ENCODE peak calls at places on chromosome 3, in seven cellular contexts. W is lower lobe of right lung, C is mesendoderm, U is uterus, F is astrocyte, D is adrenal gland, I is aorta. Z is an unnamed sample.
A peak's percentile ranks its signal among the peaks of the same experiment; 100 is the strongest.

GRCh38 chr3:155870945-155871745 is 695 bp downstream of the GMPS start:
- DNase-seq in I (peak; percentile 75), C (peak; percentile 52), W (peak; percentile 71), F (no peak), U (peak; percentile 50), D (peak; percentile 68), Z (peak; percentile 61)

GRCh38 chr3:38627956-38628355 is 21.5 kb downstream of the SCN5A start:
- DNase-seq in U (no peak), I (no peak), D (no peak), F (no peak), C (peak; percentile 76), W (no peak), Z (no peak)

GRCh38 chr3:194386066-194386465 is 13.0 kb downstream of the GP5 start:
- DNase-seq in D (no peak), C (no peak), F (no peak), U (no peak), I (no peak), W (no peak), Z (no peak)

GRCh38 chr3:184766555-184767261 is 45.3 kb upstream of the VPS8 start:
- DNase-seq in W (no peak), F (no peak), U (no peak), C (peak; percentile 74), D (no peak), I (peak; percentile 6), Z (no peak)

GRCh38 chr3:184371570-184372018 is 6.4 kb downstream of the THPO start:
- DNase-seq in D (peak; percentile 92), U (peak; percentile 79), C (peak; percentile 93), W (peak; percentile 83), F (peak; percentile 71), I (peak; percentile 87), Z (peak; percentile 73)

GRCh38 chr3:39183231-39184080 is 8.9 kb downstream of the XIRP1 start:
- DNase-seq in C (no peak), D (no peak), U (no peak), F (no peak), W (peak; percentile 37), I (no peak), Z (no peak)

GRCh38 chr3:13164893-13165492 is 91.8 kb upstream of the IQSEC1 start:
- DNase-seq in I (no peak), C (no peak), U (no peak), D (no peak), W (no peak), F (no peak), Z (no peak)

GRCh38 chr3:193418576-193419373 is 40.2 kb upstream of the ATP13A5 start:
- DNase-seq in F (no peak), U (no peak), D (no peak), I (no peak), W (no peak), C (no peak), Z (no peak)

GRCh38 chr3:155481089-155481488 is 187.6 kb upstream of the STRIT1 start:
- DNase-seq in C (no peak), I (no peak), D (no peak), U (no peak), F (no peak), W (no peak), Z (no peak)

GRCh38 chr3:124915254-124915653 is 19.3 kb downstream of the MUC13 start:
- DNase-seq in C (no peak), I (no peak), F (no peak), U (no peak), D (no peak), W (no peak), Z (no peak)

GRCh38 chr3:19012846-19013245 is 135.5 kb upstream of the KCNH8 start:
- DNase-seq in F (no peak), C (no peak), U (no peak), I (no peak), D (no peak), W (no peak), Z (no peak)

GRCh38 chr3:66534304-66534703 is 33.5 kb upstream of the LRIG1 start:
- DNase-seq in C (peak; percentile 83), U (no peak), I (no peak), F (no peak), W (no peak), D (no peak), Z (no peak)

GRCh38 chr3:49790626-49791411 is 4.5 kb upstream of the IP6K1 start:
- DNase-seq in I (peak; percentile 19), W (no peak), U (no peak), C (no peak), F (no peak), D (no peak), Z (no peak)

GRCh38 chr3:42652611-42653302 is 740 bp upstream of the ZBTB47 start:
- DNase-seq in C (peak; percentile 67), F (peak; percentile 74), I (peak; percentile 85), D (peak; percentile 73), U (peak; percentile 63), W (peak; percentile 79), Z (peak; percentile 53)

GRCh38 chr3:78846688-78847087 is 921.1 kb downstream of the ROBO1 start:
- DNase-seq in U (no peak), F (peak; percentile 92), W (no peak), C (no peak), I (no peak), D (no peak), Z (no peak)

GRCh38 chr3:55434789-55435188 is 52.3 kb downstream of the WNT5A start:
- DNase-seq in W (peak; percentile 55), F (no peak), I (no peak), U (no peak), C (peak; percentile 65), D (peak; percentile 13), Z (no peak)

GRCh38 chr3:188351648-188352047 is 197.7 kb downstream of the LPP start:
- DNase-seq in I (no peak), U (no peak), D (no peak), W (no peak), C (no peak), F (no peak), Z (no peak)

DNA sequence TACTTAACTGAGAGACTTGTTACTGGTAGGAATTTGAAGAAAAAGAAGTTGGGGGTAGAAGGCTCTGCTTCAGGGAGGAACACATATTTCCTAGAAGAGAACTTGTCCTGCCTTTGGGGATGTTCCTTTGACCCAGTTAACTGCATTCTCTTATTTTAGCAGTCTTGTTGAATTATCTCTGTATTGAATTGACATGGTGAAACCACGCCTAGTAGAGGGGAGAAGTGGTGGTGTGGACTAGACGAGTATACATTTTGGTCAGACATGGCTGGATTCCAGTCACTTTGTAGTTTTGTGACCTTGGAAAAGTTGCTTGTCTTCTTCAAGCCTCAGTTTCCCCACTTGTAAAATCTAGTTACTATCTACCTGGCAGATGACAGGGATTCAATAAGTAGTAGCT is 87.8 kb downstream of the FNDC3B start:
- DNase-seq in C (no peak), F (no peak), D (no peak), I (no peak), W (no peak), U (no peak), Z (no peak)
- H3K4me1 ChIP-seq in C (peaks cover 11% of the 10 kb centered on the region), F (peaks cover 54% of the 10 kb centered on the region), D (peaks cover 61% of the 10 kb centered on the region), I (peaks cover 12% of the 10 kb centered on the region), W (peaks cover 77% of the 10 kb centered on the region), U (peaks cover 29% of the 10 kb centered on the region), Z (peaks cover 72% of the 10 kb centered on the region)

GRCh38 chr3:98918586-98918985 is 17.1 kb upstream of the DCBLD2 start:
- DNase-seq in D (no peak), U (no peak), F (peak; percentile 59), W (no peak), I (no peak), C (no peak), Z (no peak)

GRCh38 chr3:98921957-98922356 is 20.5 kb upstream of the DCBLD2 start:
- DNase-seq in C (no peak), F (peak; percentile 45), W (no peak), D (no peak), I (no peak), U (no peak), Z (peak; percentile 23)

GRCh38 chr3:98914210-98915080 is 12.9 kb upstream of the DCBLD2 start:
- DNase-seq in I (no peak), D (peak; percentile 49), F (no peak), C (no peak), U (no peak), W (no peak), Z (no peak)

GRCh38 chr3:98917608-98918007 is 16.1 kb upstream of the DCBLD2 start:
- DNase-seq in I (no peak), C (no peak), U (no peak), F (no peak), D (peak; percentile 51), W (no peak), Z (no peak)

DNA sequence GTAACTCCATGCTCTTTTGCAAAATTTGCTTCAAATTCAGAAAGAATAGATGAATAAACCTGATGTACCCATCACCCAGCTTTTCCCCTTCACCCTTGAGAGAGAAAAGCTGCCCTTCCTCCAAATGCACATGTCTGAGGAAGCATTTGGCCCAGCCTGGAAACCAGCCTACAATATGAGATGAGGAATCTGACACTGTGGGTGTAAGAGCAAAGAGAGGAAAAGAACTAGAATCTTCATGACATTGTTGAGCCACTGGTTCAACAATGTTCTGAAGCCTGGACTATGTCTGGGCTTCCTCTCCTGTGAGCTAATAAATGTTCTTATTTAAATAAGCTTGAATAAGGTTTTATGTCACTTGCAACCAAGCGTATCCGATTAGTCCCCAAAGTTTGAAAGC is 18.7 kb upstream of the DCBLD2 start:
- DNase-seq in W (no peak), I (no peak), F (no peak), U (no peak), C (no peak), D (no peak), Z (no peak)
- H3K4me1 ChIP-seq in W (no peaks in the 10 kb centered on the region), I (peaks cover 2% of the 10 kb centered on the region), F (peaks cover 27% of the 10 kb centered on the region), U (no peaks in the 10 kb centered on the region), C (no peaks in the 10 kb centered on the region), D (peaks cover 6% of the 10 kb centered on the region), Z (peaks cover 7% of the 10 kb centered on the region)

DNA sequence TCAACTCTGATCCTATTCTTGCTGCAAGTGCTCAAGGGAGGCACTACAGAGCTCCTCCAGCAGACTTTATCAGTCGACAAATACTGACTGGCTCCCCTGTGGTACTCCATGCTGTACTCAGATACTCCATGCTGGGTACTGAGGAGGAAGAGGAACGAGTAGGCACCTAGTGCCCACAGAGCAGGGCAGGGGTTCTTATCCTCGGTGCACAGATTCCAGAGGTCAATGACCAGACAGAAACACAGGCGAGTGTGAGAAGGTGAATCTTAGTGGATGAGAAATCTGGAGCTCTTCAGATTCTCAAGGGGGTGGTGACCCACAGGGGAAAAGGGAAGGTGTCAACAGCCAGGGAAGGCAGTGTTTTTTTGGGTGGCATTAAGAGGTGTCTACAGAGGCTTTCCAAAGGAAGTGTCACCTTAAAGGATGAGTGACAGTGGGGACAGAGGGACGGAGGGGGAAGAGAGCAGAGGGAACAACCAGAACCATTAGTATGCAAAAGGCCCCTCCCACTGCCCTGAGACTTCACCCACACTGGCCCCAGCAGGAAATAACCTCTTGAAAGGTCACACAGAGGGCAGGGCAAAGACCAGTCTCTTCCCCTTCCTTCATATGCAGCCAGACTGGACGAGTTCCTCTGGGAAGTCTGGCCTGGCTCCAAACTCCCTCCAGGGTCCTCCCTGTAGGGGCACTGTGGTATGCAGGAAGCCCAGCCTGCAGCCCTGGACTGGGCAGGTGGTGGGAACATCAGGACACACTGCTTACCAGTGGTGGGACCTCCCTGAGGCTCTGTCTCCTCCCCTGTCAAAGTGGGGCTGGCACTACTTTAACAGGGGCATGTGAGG is 27.5 kb downstream of the CCDC12 start:
- DNase-seq in D (peak; percentile 55), U (no peak), C (peak; percentile 50), I (peak; percentile 69), W (peak; percentile 73), F (no peak), Z (no peak)
- H3K4me1 ChIP-seq in D (peaks cover 92% of the 10 kb centered on the region), U (peaks cover 4% of the 10 kb centered on the region), C (peaks cover 34% of the 10 kb centered on the region), I (peaks cover 8% of the 10 kb centered on the region), W (peaks cover 98% of the 10 kb centered on the region), F (peaks cover 33% of the 10 kb centered on the region), Z (peaks cover 95% of the 10 kb centered on the region)

DNA sequence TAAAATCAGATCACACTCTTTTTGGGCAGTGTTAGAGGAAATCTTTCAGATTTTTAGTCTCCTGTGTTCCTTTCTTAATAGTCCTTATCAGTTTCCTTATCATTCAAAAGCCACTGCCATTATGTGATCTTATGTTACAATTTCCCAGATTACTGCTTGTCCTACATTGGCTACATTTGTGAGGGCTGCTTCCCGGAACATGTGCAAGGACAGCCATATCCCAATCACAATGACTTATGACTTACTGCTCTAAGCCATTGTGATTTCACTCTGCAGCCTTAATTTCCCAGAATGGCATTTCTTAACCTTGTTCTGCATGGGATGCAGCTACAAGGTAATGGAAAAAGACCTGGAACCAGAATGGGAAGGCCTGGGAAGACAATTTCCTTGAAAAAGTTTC is 125.1 kb upstream of the PPP2R3A start:
- DNase-seq in I (no peak), C (no peak), U (no peak), F (no peak), D (peak; percentile 64), W (no peak), Z (no peak)
- H3K4me1 ChIP-seq in I (no peaks in the 10 kb centered on the region), C (no peaks in the 10 kb centered on the region), U (no peaks in the 10 kb centered on the region), F (no peaks in the 10 kb centered on the region), D (peaks cover 3% of the 10 kb centered on the region), W (no peaks in the 10 kb centered on the region), Z (no peaks in the 10 kb centered on the region)